ENCODE peak calls at places on chromosomes 7 and 10, in ten cellular contexts. U is lung, P is Panc1, Z is brain microvascular endothelial cell, M is substantia nigra, X is fibroblast of lung, R is foreskin keratinocyte, J is IMR-90, H is heart left ventricle, L is psoas muscle. B is an unnamed sample.

GRCh38 chr10:130259380-130259779 is 123.2 kb downstream of the GLRX3 start:
- DNase-seq in R (no peak), H (no peak), X (no peak), Z (no peak), M (no peak), J (no peak), P (no peak), U (no peak), L (no peak), B (no peak)

GRCh38 chr7:37484460-37485063 is 35.9 kb upstream of the ELMO1 start:
- DNase-seq in X (no peak), H (no peak), Z (no peak), M (no peak), J (no peak), U (no peak), P (no peak), R (no peak), L (no peak), B (no peak)

GRCh38 chr7:107446531-107446930 is 23.3 kb upstream of the GPR22 start:
- DNase-seq in Z (peak; percentile 53), H (no peak), J (peak; percentile 79), M (no peak), U (no peak), P (no peak), L (no peak), R (peak; percentile 71), X (peak; percentile 46), B (no peak)

GRCh38 chr10:84204122-84204521 is 9.8 kb downstream of the CDHR1 start:
- DNase-seq in X (no peak), Z (no peak), M (no peak), R (no peak), U (no peak), J (no peak), P (no peak), H (no peak), L (no peak), B (no peak)

GRCh38 chr7:41508755-41509154 is 194.1 kb downstream of the INHBA start:
- DNase-seq in U (no peak), L (no peak), M (no peak), X (no peak), J (no peak), H (no peak), P (peak; percentile 41), R (peak; percentile 35), Z (no peak), B (no peak)

GRCh38 chr10:100239851-100240250 is 10.5 kb upstream of the CHUK start:
- DNase-seq in U (no peak), Z (no peak), L (no peak), P (no peak), M (no peak), X (no peak), J (no peak), H (no peak), R (no peak), B (no peak)

GRCh38 chr10:132691711-132692153 is 94.2 kb downstream of the NKX6-2 start:
- DNase-seq in H (no peak), U (no peak), R (no peak), Z (no peak), L (peak; percentile 32), M (no peak), X (no peak), P (no peak), J (no peak), B (no peak)

GRCh38 chr10:79295593-79295992 is 51.7 kb upstream of the PPIF start:
- DNase-seq in H (no peak), X (no peak), U (peak; percentile 55), R (no peak), L (no peak), Z (no peak), P (no peak), J (no peak), M (no peak), B (no peak)

GRCh38 chr10:132562177-132562915 is 24.8 kb downstream of the INPP5A start:
- DNase-seq in J (no peak), H (no peak), Z (no peak), R (no peak), X (no peak), M (no peak), P (no peak), U (no peak), L (no peak), B (no peak)

GRCh38 chr7:154720016-154720415 is 282.9 kb downstream of the PAXIP1 start:
- DNase-seq in Z (no peak), H (no peak), P (no peak), J (no peak), U (no peak), M (no peak), L (no peak), X (no peak), R (no peak), B (no peak)

GRCh38 chr7:77866370-77866769 is 67.8 kb downstream of the PHTF2 start:
- DNase-seq in L (no peak), H (no peak), P (no peak), X (peak; percentile 38), R (no peak), Z (no peak), J (peak; percentile 80), U (no peak), M (no peak), B (no peak)

GRCh38 chr7:26388256-26388655 is 96.6 kb downstream of the SNX10 start:
- DNase-seq in R (no peak), J (no peak), M (no peak), X (no peak), H (no peak), L (no peak), U (no peak), P (no peak), Z (no peak), B (no peak)

GRCh38 chr7:87344446-87344845 is 1.0 kb upstream of the CROT start:
- DNase-seq in R (peak; percentile 62), P (no peak), J (no peak), H (no peak), U (no peak), X (no peak), M (no peak), L (no peak), Z (no peak), B (no peak)

GRCh38 chr7:103651978-103652377 is 206.0 kb upstream of the SLC26A5 start:
- DNase-seq in H (no peak), X (no peak), P (no peak), M (no peak), J (no peak), U (no peak), Z (no peak), R (no peak), L (no peak), B (no peak)

GRCh38 chr7:1611708-1612241 is 41.9 kb upstream of the PSMG3 start:
- DNase-seq in X (peak; percentile 92), L (no peak), Z (peak; percentile 27), J (peak; percentile 73), H (no peak), M (peak; percentile 28), U (no peak), R (peak; percentile 18), P (no peak), B (no peak)

GRCh38 chr10:16681525-16681924 is 135.7 kb downstream of the RSU1 start:
- DNase-seq in H (no peak), J (peak; percentile 53), Z (peak; percentile 9), U (no peak), M (no peak), L (no peak), X (no peak), P (no peak), R (no peak), B (no peak)

DNA sequence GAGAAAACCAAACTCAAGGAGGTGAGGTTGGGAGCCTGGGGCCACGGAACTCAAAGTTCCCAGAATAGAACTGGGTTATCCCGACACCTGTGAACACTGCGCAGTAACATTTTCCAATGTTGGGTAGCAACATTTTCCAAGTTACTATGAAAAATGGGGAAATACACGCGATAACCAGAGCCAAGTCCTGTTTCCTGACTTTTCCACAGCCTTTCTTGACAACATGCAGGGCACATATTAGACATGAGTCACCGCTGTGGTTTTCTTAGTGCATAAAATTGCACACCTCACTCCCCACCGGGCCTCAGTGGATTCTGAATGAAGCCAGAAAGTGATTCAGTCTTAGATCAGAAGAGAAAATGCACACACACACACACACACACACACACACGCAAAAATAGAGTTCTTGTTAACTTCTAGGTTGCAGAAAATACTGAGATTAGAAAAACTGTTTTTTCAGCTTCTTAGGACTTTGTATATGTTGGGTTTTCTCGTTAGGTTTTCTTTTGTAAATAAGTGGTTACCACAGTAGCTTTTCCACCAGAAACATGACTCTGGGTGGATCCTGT is 70.0 kb downstream of the CAMK1D start:
- DNase-seq in U (no peak), R (peak; percentile 95), H (peak; percentile 18), P (peak; percentile 70), L (peak; percentile 65), X (peak; percentile 91), J (peak; percentile 99), Z (peak; percentile 98), M (no peak), B (peak; percentile 46)
- H3K27ac ChIP-seq in U (no peak overlapping the region), R (no peak overlapping the region), H (peak overlapping the region; percentile 22), P (no peak overlapping the region), L (no peak overlapping the region), X (no peak overlapping the region), J (no peak overlapping the region), Z (peak overlapping the region; percentile 65), M (no peak overlapping the region), B (no peak overlapping the region)

GRCh38 chr7:139828880-139829653 is at the start of gene TBXAS1:
- DNase-seq in L (no peak), J (peak; percentile 47), M (no peak), P (no peak), R (no peak), H (no peak), Z (no peak), U (peak; percentile 43), X (no peak), B (no peak)
- H3K27ac ChIP-seq in L (peak within 1 kb of the TSS; percentile 4), J (peak within 1 kb of the TSS; percentile 87), M (peak within 1 kb of the TSS; percentile 33), P (no peak within 1 kb of the TSS), R (no peak within 1 kb of the TSS), H (no peak within 1 kb of the TSS), Z (no peak within 1 kb of the TSS), U (no peak within 1 kb of the TSS), X (no peak within 1 kb of the TSS), B (peak within 1 kb of the TSS; percentile 24)

GRCh38 chr7:92622680-92623079 is 32.5 kb upstream of the FAM133B start:
- DNase-seq in J (no peak), U (no peak), H (no peak), M (no peak), Z (no peak), R (no peak), P (no peak), L (no peak), X (no peak), B (no peak)
- H3K27ac ChIP-seq in J (peak overlapping the region; percentile 38), U (peak overlapping the region; percentile 45), H (no peak overlapping the region), M (no peak overlapping the region), Z (no peak overlapping the region), R (peak overlapping the region; percentile 78), P (peak overlapping the region; percentile 80), L (no peak overlapping the region), X (no peak overlapping the region), B (no peak overlapping the region)

DNA sequence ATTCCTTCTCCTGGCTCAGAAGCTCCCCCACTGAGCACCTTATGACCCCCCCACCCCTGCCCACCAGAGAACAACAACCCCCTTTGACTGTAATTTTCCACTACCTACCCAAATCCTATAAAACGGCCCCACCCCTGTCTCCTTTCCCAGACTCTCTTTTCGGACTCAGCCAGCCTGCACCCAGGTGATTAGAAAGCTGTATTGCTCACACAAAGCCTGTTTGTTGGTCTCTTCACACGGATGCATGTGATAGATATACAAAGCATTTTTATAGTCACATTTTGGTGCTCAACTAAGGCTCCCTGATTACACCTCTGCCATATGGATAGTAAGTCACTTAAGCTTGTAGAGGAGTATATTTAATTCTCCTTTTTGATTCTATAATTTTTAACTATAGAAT is 985.8 kb downstream of the REEP3 start:
- DNase-seq in J (no peak), L (no peak), P (no peak), H (no peak), Z (no peak), U (no peak), R (no peak), X (no peak), M (no peak), B (no peak)
- H3K27ac ChIP-seq in J (no peak overlapping the region), L (no peak overlapping the region), P (no peak overlapping the region), H (no peak overlapping the region), Z (no peak overlapping the region), U (no peak overlapping the region), R (no peak overlapping the region), X (no peak overlapping the region), M (no peak overlapping the region), B (no peak overlapping the region)

B was measured in effector memory CD4-positive, alpha-beta T cell.